ENCODE peak calls at places on chromosomes 16 and 17, in eight cellular contexts. D is 8988T; A is H54; L is MM.1S; Q is activated CD4-positive, alpha-beta T cell treated with anti-CD3 and anti-CD28 coated beads, Interleukin-2, amount 10 ng/mL, durations not matched to agents 7 days and 5 days; V is RWPE1; T is GM23338; P is T-helper 17 cell. F is an unnamed sample.

GRCh38 chr17:31388770-31389672 is 2.5 kb upstream of the RAB11FIP4 start:
- DNase-seq in D (peak; percentile 78), A (no peak), L (peak; percentile 35), Q (peak; percentile 42), V (peak; percentile 46), T (peak; percentile 76), P (no peak), F (peak; percentile 48)

GRCh38 chr16:3401719-3402397 is 843 bp downstream of the ZNF174 start:
- DNase-seq in D (peak; percentile 22), A (no peak), L (no peak), Q (no peak), V (peak; percentile 13), T (peak; percentile 51), P (no peak), F (peak; percentile 23)

GRCh38 chr16:27650073-27650701 is 100.2 kb downstream of the KATNIP start:
- DNase-seq in D (no peak), A (no peak), L (no peak), Q (no peak), V (no peak), T (no peak), P (no peak), F (no peak)

GRCh38 chr17:48012151-48012520 is 25.5 kb downstream of the COPZ2 start:
- DNase-seq in D (peak; percentile 70), A (no peak), L (peak; percentile 85), Q (peak; percentile 76), V (no peak), T (peak; percentile 87), P (peak; percentile 66), F (peak; percentile 89)

GRCh38 chr17:41439375-41439774 is 1.4 kb downstream of the KRT38 start:
- DNase-seq in D (no peak), A (no peak), L (no peak), Q (no peak), V (no peak), T (no peak), P (no peak), F (no peak)

GRCh38 chr17:66734544-66734943 is 100.4 kb upstream of the CACNG5 start:
- DNase-seq in D (no peak), A (no peak), L (no peak), Q (no peak), V (no peak), T (no peak), P (no peak), F (no peak)

GRCh38 chr16:64453643-64454042 is 668.2 kb downstream of the CDH11 start:
- DNase-seq in D (no peak), A (no peak), L (peak; percentile 52), Q (no peak), V (no peak), T (no peak), P (no peak), F (no peak)

GRCh38 chr17:40553694-40554534 is 11.4 kb downstream of the CCR7 start:
- DNase-seq in D (peak; percentile 15), A (no peak), L (no peak), Q (peak; percentile 30), V (no peak), T (no peak), P (no peak), F (peak; percentile 29)

GRCh38 chr17:83153681-83154310 is 74.4 kb downstream of the METRNL start:
- DNase-seq in D (no peak), A (no peak), L (no peak), Q (no peak), V (no peak), T (no peak), P (no peak), F (no peak)

GRCh38 chr17:64091116-64091515 is 38.8 kb downstream of the ERN1 start:
- DNase-seq in D (no peak), A (no peak), L (peak; percentile 65), Q (peak; percentile 15), V (no peak), T (no peak), P (no peak), F (peak; percentile 35)

GRCh38 chr17:76171701-76172100 is 30.7 kb upstream of the FOXJ1 start:
- DNase-seq in D (no peak), A (no peak), L (no peak), Q (no peak), V (no peak), T (no peak), P (no peak), F (no peak)

GRCh38 chr16:70710422-70711210 is 24.8 kb upstream of the MTSS2 start:
- DNase-seq in D (no peak), A (no peak), L (no peak), Q (no peak), V (no peak), T (no peak), P (no peak), F (no peak)

GRCh38 chr17:5523249-5523648 is 36.9 kb downstream of the MIS12 start:
- DNase-seq in D (no peak), A (no peak), L (no peak), Q (no peak), V (no peak), T (no peak), P (no peak), F (no peak)

GRCh38 chr17:69597898-69598692 is 183.6 kb downstream of the MAP2K6 start:
- DNase-seq in D (no peak), A (peak; percentile 22), L (no peak), Q (no peak), V (peak; percentile 51), T (no peak), P (no peak), F (no peak)

GRCh38 chr17:81731271-81731670 is 19.2 kb downstream of the SLC25A10 start:
- DNase-seq in D (no peak), A (peak; percentile 52), L (peak; percentile 47), Q (no peak), V (no peak), T (no peak), P (no peak), F (no peak)

GRCh38 chr17:47413872-47414271 is 90.1 kb downstream of the EFCAB13 start:
- DNase-seq in D (no peak), A (peak; percentile 4), L (no peak), Q (no peak), V (peak; percentile 1), T (no peak), P (no peak), F (no peak)

GRCh38 chr17:63479495-63480184 is 2.8 kb downstream of the ACE start:
- DNase-seq in D (no peak), A (no peak), L (no peak), Q (no peak), V (no peak), T (no peak), P (no peak), F (no peak)

GRCh38 chr17:40453881-40454630 is 10.8 kb downstream of the IGFBP4 start:
- DNase-seq in D (no peak), A (peak; percentile 68), L (no peak), Q (no peak), V (no peak), T (no peak), P (no peak), F (no peak)

GRCh38 chr16:3454631-3455147 is 11.2 kb downstream of the NAA60 start:
- DNase-seq in D (no peak), A (no peak), L (no peak), Q (no peak), V (no peak), T (no peak), P (no peak), F (no peak)

GRCh38 chr16:85619089-85619850 is 6.1 kb downstream of the GSE1 start:
- DNase-seq in D (no peak), A (no peak), L (no peak), Q (no peak), V (no peak), T (no peak), P (no peak), F (no peak)

GRCh38 chr16:17205279-17206139 is 265.3 kb downstream of the XYLT1 start:
- DNase-seq in D (no peak), A (no peak), L (no peak), Q (no peak), V (no peak), T (peak; percentile 74), P (no peak), F (no peak)

GRCh38 chr17:71438631-71439146 is 682.1 kb upstream of the SOX9 start:
- DNase-seq in D (no peak), A (peak; percentile 26), L (no peak), Q (no peak), V (peak; percentile 68), T (no peak), P (no peak), F (no peak)

GRCh38 chr17:77253611-77254051 is 112.9 kb downstream of the SEC14L1 start:
- DNase-seq in D (no peak), A (no peak), L (no peak), Q (no peak), V (no peak), T (peak; percentile 35), P (no peak), F (peak; percentile 28)

GRCh38 chr17:17672453-17673368 is 8.5 kb upstream of the RAI1 start:
- DNase-seq in D (no peak), A (no peak), L (no peak), Q (no peak), V (no peak), T (no peak), P (no peak), F (peak; percentile 66)

GRCh38 chr17:59853168-59853918 is 39.4 kb downstream of the TUBD1 start:
- DNase-seq in D (peak; percentile 27), A (peak; percentile 74), L (peak; percentile 86), Q (peak; percentile 68), V (peak; percentile 74), T (peak; percentile 94), P (peak; percentile 34), F (peak; percentile 95)

GRCh38 chr17:21268596-21269188 is 15.5 kb upstream of the NATD1 start:
- DNase-seq in D (no peak), A (no peak), L (no peak), Q (no peak), V (no peak), T (no peak), P (no peak), F (no peak)

GRCh38 chr16:30004811-30005242 is 6.0 kb downstream of the DOC2A start:
- DNase-seq in D (no peak), A (no peak), L (no peak), Q (no peak), V (no peak), T (no peak), P (no peak), F (no peak)

GRCh38 chr16:71929048-71929447 is 33.7 kb downstream of the IST1 start:
- DNase-seq in D (no peak), A (peak; percentile 34), L (no peak), Q (no peak), V (no peak), T (no peak), P (no peak), F (no peak)

GRCh38 chr17:9241371-9241712 is 220.0 kb downstream of the NTN1 start:
- DNase-seq in D (no peak), A (no peak), L (no peak), Q (no peak), V (no peak), T (no peak), P (no peak), F (no peak)

GRCh38 chr17:74825003-74825627 is 34.6 kb downstream of the GRIN2C start:
- DNase-seq in D (no peak), A (no peak), L (no peak), Q (no peak), V (no peak), T (no peak), P (no peak), F (no peak)

GRCh38 chr16:83808573-83809014 is 816 bp downstream of the HSBP1 start:
- DNase-seq in D (no peak), A (no peak), L (no peak), Q (no peak), V (no peak), T (no peak), P (no peak), F (no peak)

GRCh38 chr16:48972236-48972635 is 309.4 kb downstream of the CBLN1 start:
- DNase-seq in D (no peak), A (no peak), L (no peak), Q (no peak), V (no peak), T (no peak), P (no peak), F (no peak)

GRCh38 chr17:73304971-73305786 is 6.6 kb downstream of the CDC42EP4 start:
- DNase-seq in D (peak; percentile 49), A (peak; percentile 73), L (no peak), Q (no peak), V (peak; percentile 38), T (peak; percentile 68), P (no peak), F (no peak)

GRCh38 chr16:3640207-3640606 is 14.3 kb upstream of the DNASE1 start:
- DNase-seq in D (no peak), A (no peak), L (no peak), Q (no peak), V (no peak), T (no peak), P (no peak), F (no peak)